ENCODE peak calls at places on chromosomes 4 and X, in five cellular contexts. B is NCI-H1092 treated with DMSO at 0.1 percent for 48 hours, P is neural progenitor cell, R is NAMALWA, Y is ecto neural progenitor cell. N is an unnamed sample.
A peak's percentile ranks its signal among the peaks of the same experiment; 100 is the strongest.

GRCh38 chr4:123832173-123833026 is 435.8 kb downstream of the SPRY1 start:
- DNase-seq in R (no peak), Y (no peak), B (no peak), P (no peak), N (no peak)

GRCh38 chr4:177225605-177226004 is 84.1 kb upstream of the NEIL3 start:
- DNase-seq in B (no peak), R (no peak), P (no peak), Y (no peak), N (no peak)

GRCh38 chrX:153771686-153772607 is 7.9 kb downstream of the PLXNB3 start:
- DNase-seq in P (no peak), R (no peak), Y (no peak), B (no peak), N (no peak)

GRCh38 chr4:26083987-26084386 is 170.0 kb downstream of the SMIM20 start:
- DNase-seq in P (no peak), Y (no peak), R (no peak), B (no peak), N (no peak)

GRCh38 chr4:88230953-88231835 is 53.2 kb downstream of the PPM1K start:
- DNase-seq in R (no peak), P (no peak), B (no peak), Y (no peak), N (no peak)

GRCh38 chr4:144683516-144683915 is 37.6 kb downstream of the HHIP start:
- DNase-seq in R (no peak), Y (no peak), P (no peak), B (no peak), N (no peak)

GRCh38 chr4:173835863-173836262 is 305.8 kb upstream of the HAND2 start:
- DNase-seq in R (no peak), Y (peak; percentile 50), B (no peak), P (peak; percentile 48), N (no peak)

GRCh38 chr4:156830356-156830755 is 141.2 kb downstream of the PDGFC start:
- DNase-seq in P (no peak), B (no peak), Y (no peak), R (no peak), N (no peak)

GRCh38 chrX:13938766-13939530 is 90.7 kb downstream of the GEMIN8 start:
- DNase-seq in R (no peak), B (no peak), Y (peak; percentile 63), P (peak; percentile 57), N (no peak)

GRCh38 chr4:118989098-118990080 is 100.7 kb downstream of the SYNPO2 start:
- DNase-seq in B (no peak), Y (no peak), P (no peak), R (no peak), N (no peak)